ENCODE peak calls at places on chromosomes 13 and 19, in six cellular contexts. U is astrocyte of the cerebellum; V is CD8-positive, alpha-beta T cell; S is HFFc6; W is KBM-7; C is activated naive CD8-positive, alpha-beta T cell treated with anti-CD3 and anti-CD28 coated beads, Interleukin-2, amount 50 U/mL, for 24 hours. A is an unnamed sample.

GRCh38 chr13:73198888-73199497 is 140.2 kb downstream of the KLF5 start:
- DNase-seq in W (no peak), V (no peak), U (no peak), S (no peak), C (no peak), A (no peak)

GRCh38 chr19:44927746-44928145 is 13.3 kb downstream of the APOC1 start:
- DNase-seq in W (peak; percentile 22), V (no peak), C (no peak), U (peak; percentile 57), S (no peak), A (no peak)

GRCh38 chr19:56155124-56155687 is 14.1 kb downstream of the ZNF444 start:
- DNase-seq in S (no peak), W (no peak), C (no peak), U (no peak), V (no peak), A (no peak)

GRCh38 chr13:37488682-37489081 is 109.9 kb downstream of the POSTN start:
- DNase-seq in W (no peak), U (no peak), V (no peak), S (no peak), C (no peak), A (no peak)

GRCh38 chr19:23699521-23699860 is 12.5 kb upstream of the ZNF675 start:
- DNase-seq in U (no peak), C (no peak), W (no peak), S (no peak), V (no peak), A (no peak)

GRCh38 chr13:49791753-49792549 is 531 bp downstream of the KPNA3 start:
- DNase-seq in U (no peak), V (no peak), S (no peak), C (peak; percentile 62), W (peak; percentile 64), A (peak; percentile 60)

GRCh38 chr13:95267662-95268369 is 33.4 kb downstream of the ABCC4 start:
- DNase-seq in V (no peak), U (peak; percentile 77), W (peak; percentile 50), S (peak; percentile 92), C (no peak), A (no peak)

GRCh38 chr13:112144616-112145220 is 77.8 kb downstream of the SOX1 start:
- DNase-seq in S (no peak), V (no peak), C (no peak), U (no peak), W (no peak), A (no peak)

GRCh38 chr13:27131202-27131623 is 40.4 kb downstream of the USP12 start:
- DNase-seq in W (no peak), U (no peak), C (peak; percentile 67), S (no peak), V (no peak), A (no peak)

GRCh38 chr13:29140277-29140676 is 320.1 kb downstream of the MTUS2 start:
- DNase-seq in W (no peak), V (no peak), U (peak; percentile 22), S (peak; percentile 4), C (no peak), A (peak; percentile 23)

GRCh38 chr13:39349391-39349790 is 253.6 kb downstream of the LHFPL6 start:
- DNase-seq in V (no peak), U (no peak), C (no peak), S (no peak), W (no peak), A (no peak)

GRCh38 chr19:42422576-42423461 is 4.4 kb downstream of the LIPE start:
- DNase-seq in V (peak; percentile 21), W (peak; percentile 20), U (no peak), S (no peak), C (peak; percentile 51), A (peak; percentile 66)

GRCh38 chr13:21703846-21704245 is 33.0 kb downstream of the FGF9 start:
- DNase-seq in W (no peak), S (no peak), U (no peak), C (no peak), V (no peak), A (peak; percentile 6)

GRCh38 chr19:19637523-19638251 is 5.8 kb downstream of the GMIP start:
- DNase-seq in S (no peak), C (no peak), U (no peak), W (no peak), V (no peak), A (no peak)

GRCh38 chr13:33577037-33577436 is 240.9 kb upstream of the RFC3 start:
- DNase-seq in V (no peak), S (peak; percentile 1), C (no peak), W (no peak), U (no peak), A (no peak)

GRCh38 chr19:15292847-15293582 is 39.3 kb downstream of the BRD4 start:
- DNase-seq in C (no peak), W (no peak), V (no peak), S (no peak), U (no peak), A (no peak)

GRCh38 chr13:23681253-23681652 is 111.0 kb downstream of the TNFRSF19 start:
- DNase-seq in C (no peak), V (no peak), S (no peak), U (no peak), W (no peak), A (no peak)

GRCh38 chr19:43780706-43781525 is at the start of gene KCNN4:
- DNase-seq in S (peak; percentile 68), V (peak; percentile 29), C (peak; percentile 77), W (peak; percentile 55), U (no peak), A (peak; percentile 87)

GRCh38 chr19:45147835-45148676 is 12.7 kb downstream of the NKPD1 start:
- DNase-seq in W (no peak), S (no peak), V (no peak), U (no peak), C (no peak), A (no peak)

GRCh38 chr13:41812237-41812636 is 148.7 kb downstream of the VWA8 start:
- DNase-seq in U (no peak), S (no peak), C (no peak), V (no peak), W (no peak), A (no peak)

GRCh38 chr13:79901336-79901735 is 420.4 kb downstream of the NDFIP2 start:
- DNase-seq in U (no peak), W (peak; percentile 21), V (no peak), S (peak; percentile 5), C (no peak), A (no peak)

GRCh38 chr19:51296331-51297093 is 14.9 kb upstream of the IGLON5 start:
- DNase-seq in C (no peak), S (no peak), V (no peak), W (peak; percentile 20), U (no peak), A (peak; percentile 54)

GRCh38 chr13:93861818-93862217 is 617.7 kb downstream of the DCT start:
- DNase-seq in V (no peak), S (peak; percentile 66), W (no peak), C (no peak), U (no peak), A (no peak)

GRCh38 chr13:110387451-110388140 is 80.5 kb downstream of the COL4A2 start:
- DNase-seq in C (no peak), V (no peak), W (peak; percentile 13), U (no peak), S (no peak), A (no peak)

GRCh38 chr13:40503026-40503425 is 163.4 kb downstream of the FOXO1 start:
- DNase-seq in C (no peak), W (no peak), U (no peak), S (no peak), V (no peak), A (no peak)

GRCh38 chr19:51948979-51949378 is 21.7 kb downstream of the ZNF613 start:
- DNase-seq in C (no peak), V (no peak), S (no peak), W (no peak), U (no peak), A (no peak)

GRCh38 chr13:111663505-111663904 is 343.1 kb downstream of the TEX29 start:
- DNase-seq in S (no peak), U (no peak), W (no peak), C (no peak), V (no peak), A (no peak)

GRCh38 chr19:35254341-35255297 is 5.8 kb downstream of the LSR start:
- DNase-seq in U (no peak), S (no peak), V (no peak), C (no peak), W (no peak), A (no peak)

GRCh38 chr13:110506859-110507566 is 54.5 kb downstream of the RAB20 start:
- DNase-seq in V (no peak), S (no peak), U (no peak), W (no peak), C (no peak), A (peak; percentile 76)

GRCh38 chr19:30719189-30719990 is 347.2 kb downstream of the ZNF536 start:
- DNase-seq in W (no peak), S (no peak), C (peak; percentile 7), V (no peak), U (no peak), A (peak; percentile 32)

GRCh38 chr19:37362733-37363132 is 8.2 kb upstream of the ZNF527 start:
- DNase-seq in S (no peak), V (no peak), C (no peak), U (no peak), W (peak; percentile 14), A (no peak)

GRCh38 chr19:42242071-42242511 is 311 bp downstream of the GSK3A start:
- DNase-seq in S (no peak), V (no peak), C (peak; percentile 35), W (no peak), U (no peak), A (no peak)

GRCh38 chr13:30932481-30933333 is at the start of gene TEX26:
- DNase-seq in V (no peak), S (no peak), U (no peak), W (no peak), C (no peak), A (no peak)

GRCh38 chr19:28966737-28967401 is 246.1 kb downstream of the UQCRFS1 start:
- DNase-seq in V (no peak), W (no peak), U (no peak), S (no peak), C (no peak), A (peak; percentile 10)